ENCODE peak calls at places on chromosomes 6 and 20, in five cellular contexts. O is stomach, A is endothelial cell of umbilical vein, G is vagina, D is upper lobe of left lung. C is an unnamed sample.

GRCh38 chr6:52712136-52712535 is 41.2 kb downstream of the TMEM14A start:
- DNase-seq in O (no peak), A (no peak), G (no peak), D (no peak), C (no peak)

GRCh38 chr6:5422321-5422915 is 161.1 kb downstream of the FARS2 start:
- DNase-seq in O (peak; percentile 52), A (peak; percentile 40), G (no peak), D (no peak), C (no peak)

GRCh38 chr20:20856956-20857355 is 144.5 kb upstream of the RALGAPA2 start:
- DNase-seq in O (no peak), A (no peak), G (no peak), D (no peak), C (no peak)

GRCh38 chr6:141552463-141552862 is 580.3 kb upstream of the GJE1 start:
- DNase-seq in O (no peak), A (peak; percentile 98), G (no peak), D (no peak), C (no peak)

GRCh38 chr6:39850897-39851296 is 58.7 kb downstream of the DAAM2 start:
- DNase-seq in O (no peak), A (no peak), G (no peak), D (no peak), C (no peak)

GRCh38 chr20:64083380-64084208 is 604 bp downstream of the LKAAEAR1 start:
- DNase-seq in O (peak; percentile 73), A (peak; percentile 65), G (no peak), D (peak; percentile 95), C (peak; percentile 97)

GRCh38 chr20:33299111-33299603 is 16.1 kb downstream of the BPIFB1 start:
- DNase-seq in O (peak; percentile 73), A (peak; percentile 54), G (no peak), D (peak; percentile 89), C (peak; percentile 91)

GRCh38 chr6:111576302-111576701 is 29.4 kb downstream of the TRAF3IP2 start:
- DNase-seq in O (no peak), A (no peak), G (no peak), D (no peak), C (no peak)

GRCh38 chr6:33785766-33786165 is 3.2 kb downstream of the LEMD2 start:
- DNase-seq in O (no peak), A (peak; percentile 77), G (no peak), D (no peak), C (no peak)

GRCh38 chr20:46009847-46010246 is 1.1 kb downstream of the MMP9 start:
- DNase-seq in O (no peak), A (no peak), G (no peak), D (peak; percentile 63), C (peak; percentile 82)

GRCh38 chr20:47708140-47708807 is 77.0 kb downstream of the SULF2 start:
- DNase-seq in O (no peak), A (no peak), G (no peak), D (no peak), C (no peak)

GRCh38 chr20:41818991-41819390 is 200.8 kb upstream of the CHD6 start:
- DNase-seq in O (no peak), A (no peak), G (no peak), D (no peak), C (no peak)

GRCh38 chr6:56528412-56528841 is 114.3 kb downstream of the DST start:
- DNase-seq in O (no peak), A (peak; percentile 48), G (no peak), D (no peak), C (no peak)

GRCh38 chr6:123771126-123771525 is 32.5 kb upstream of the NKAIN2 start:
- DNase-seq in O (no peak), A (no peak), G (no peak), D (no peak), C (no peak)

GRCh38 chr6:165218816-165219215 is 90.6 kb downstream of the C6orf118 start:
- DNase-seq in O (no peak), A (no peak), G (no peak), D (no peak), C (no peak)

GRCh38 chr6:125444234-125444949 is 142.6 kb upstream of the HDDC2 start:
- DNase-seq in O (no peak), A (no peak), G (no peak), D (peak; percentile 40), C (no peak)

GRCh38 chr6:5214570-5215052 is 46.1 kb downstream of the LYRM4 start:
- DNase-seq in O (no peak), A (peak; percentile 46), G (no peak), D (peak; percentile 83), C (no peak)

GRCh38 chr6:164014716-164015484 is 600.4 kb downstream of the QKI start:
- DNase-seq in O (no peak), A (no peak), G (no peak), D (no peak), C (no peak)

GRCh38 chr6:125858427-125859320 is 67.9 kb downstream of the NCOA7 start:
- DNase-seq in O (peak; percentile 62), A (peak; percentile 68), G (no peak), D (no peak), C (no peak)

GRCh38 chr20:3655032-3655405 is 8.2 kb downstream of the GFRA4 start:
- DNase-seq in O (no peak), A (no peak), G (no peak), D (no peak), C (no peak)

GRCh38 chr6:31884528-31885035 is 5.8 kb upstream of the SLC44A4 start:
- DNase-seq in O (no peak), A (no peak), G (no peak), D (no peak), C (no peak)

GRCh38 chr20:59645761-59646171 is 41.4 kb downstream of the PHACTR3 start:
- DNase-seq in O (no peak), A (no peak), G (peak; percentile 37), D (no peak), C (peak; percentile 33)

GRCh38 chr6:127547909-127548649 is 28.9 kb upstream of the C6orf58 start:
- DNase-seq in O (no peak), A (no peak), G (no peak), D (no peak), C (no peak)

GRCh38 chr20:41692479-41693135 is 74.4 kb upstream of the CHD6 start:
- DNase-seq in O (peak; percentile 77), A (peak; percentile 67), G (peak; percentile 90), D (no peak), C (peak; percentile 96)

GRCh38 chr6:36625161-36625919 is 31.2 kb downstream of the SRSF3 start:
- DNase-seq in O (peak; percentile 24), A (no peak), G (no peak), D (no peak), C (peak; percentile 7)

GRCh38 chr6:114747995-114748625 is 405.3 kb upstream of the HS3ST5 start:
- DNase-seq in O (peak; percentile 56), A (peak; percentile 7), G (no peak), D (no peak), C (no peak)

GRCh38 chr6:33988121-33989015 is 157.5 kb downstream of the GRM4 start:
- DNase-seq in O (peak; percentile 76), A (no peak), G (no peak), D (no peak), C (peak; percentile 45)

GRCh38 chr6:31922942-31923341 is 4.6 kb upstream of the C2 start:
- DNase-seq in O (peak; percentile 32), A (no peak), G (no peak), D (no peak), C (peak; percentile 28)

GRCh38 chr6:56359201-56359899 is 112.0 kb upstream of the COL21A1 start:
- DNase-seq in O (peak; percentile 70), A (peak; percentile 83), G (no peak), D (no peak), C (no peak)

GRCh38 chr6:156912431-156912830 is 135.3 kb downstream of the ARID1B start:
- DNase-seq in O (no peak), A (no peak), G (no peak), D (no peak), C (no peak)

GRCh38 chr6:140546640-140547039 is 1172.2 kb upstream of the CITED2 start:
- DNase-seq in O (no peak), A (no peak), G (no peak), D (no peak), C (no peak)

GRCh38 chr20:48722737-48723191 is 105.0 kb downstream of the PREX1 start:
- DNase-seq in O (peak; percentile 74), A (peak; percentile 33), G (no peak), D (peak; percentile 43), C (peak; percentile 83)

GRCh38 chr20:57195759-57196100 is 70.7 kb downstream of the BMP7 start:
- DNase-seq in O (no peak), A (no peak), G (no peak), D (no peak), C (no peak)

GRCh38 chr6:166379800-166380199 is 2.9 kb downstream of the MPC1 start:
- DNase-seq in O (peak; percentile 75), A (peak; percentile 92), G (no peak), D (no peak), C (no peak)
- TF ChIP-seq CTCF in O (no peak), A (no peak), G (no peak), D (no peak), C (no peak)

GRCh38 chr6:14119764-14120163 is 2.2 kb downstream of the CD83 start:
- DNase-seq in O (no peak), A (no peak), G (no peak), D (no peak), C (no peak)
- TF ChIP-seq POLR2A in O (no peak), A (no peak), G (no peak), D (no peak), C (no peak)

DNA sequence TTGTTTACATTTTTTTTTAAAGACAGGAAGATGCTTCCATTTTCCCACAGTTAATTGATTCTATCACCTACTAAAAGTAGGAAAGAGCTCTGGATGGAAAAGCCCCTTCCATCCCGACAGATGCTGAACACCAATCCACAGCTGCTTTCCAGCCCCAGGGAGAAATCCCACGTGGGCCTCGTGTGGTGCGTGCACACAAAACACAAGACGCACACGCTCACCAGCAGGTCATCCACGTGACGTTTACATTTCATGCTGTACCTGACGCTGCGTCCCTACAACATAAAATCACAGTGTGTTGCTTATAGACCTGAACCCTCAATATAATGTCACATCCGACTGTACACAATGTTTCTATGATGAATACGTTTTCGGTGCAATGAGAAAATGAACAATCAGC is 50.2 kb upstream of the DACT2 start:
- DNase-seq in O (no peak), A (no peak), G (no peak), D (peak; percentile 6), C (peak; percentile 36)
- H3K9me3 ChIP-seq in O (no peaks in the 10 kb centered on the region), A (no peaks in the 10 kb centered on the region), G (no peaks in the 10 kb centered on the region), D (no peaks in the 10 kb centered on the region), C (peaks cover 10% of the 10 kb centered on the region)

DNA sequence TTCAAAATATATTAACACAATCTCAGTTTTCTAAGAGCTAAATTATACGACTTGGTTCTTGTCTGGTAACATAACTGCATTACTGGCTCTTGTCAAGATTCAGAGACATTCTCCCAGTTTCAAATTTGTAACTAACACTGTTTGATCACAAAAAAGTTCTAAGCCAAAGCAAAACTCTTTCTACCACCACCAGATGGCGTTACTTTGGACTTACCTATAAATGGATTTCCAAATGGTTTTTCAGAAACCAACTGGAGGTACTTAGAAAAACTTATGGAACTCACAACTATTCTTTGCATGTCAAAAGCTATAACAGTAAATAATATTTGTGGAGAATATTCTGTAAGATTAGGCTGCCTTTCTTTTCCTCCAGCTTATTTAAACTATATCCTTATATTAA is 34.2 kb upstream of the GFRAL start:
- DNase-seq in O (no peak), A (no peak), G (no peak), D (no peak), C (no peak)
- TF ChIP-seq CTCF in O (no peak), A (peak; percentile 24), G (no peak), D (no peak), C (no peak)